ENCODE peak calls at places on chromosomes 3 and 15, in four cellular contexts. One of them, this sample, is unnamed.

GRCh38 chr15:83734487-83734886 is 80.6 kb downstream of the ADAMTSL3 start:
- ATAC-seq in A549: no peak
- ATAC-seq in gastroesophageal sphincter: no peak
- ATAC-seq in HepG2: peak
- ATAC-seq in this sample: no peak

GRCh38 chr15:99485153-99485947 is 80.4 kb upstream of the MEF2A start:
- ATAC-seq in A549: peak
- ATAC-seq in gastroesophageal sphincter: no peak
- ATAC-seq in HepG2: peak
- ATAC-seq in this sample: no peak

GRCh38 chr3:141410861-141411771 is 42.8 kb downstream of the ZBTB38 start:
- ATAC-seq in A549: peak
- ATAC-seq in gastroesophageal sphincter: no peak
- ATAC-seq in HepG2: peak
- ATAC-seq in this sample: peak

GRCh38 chr15:48868549-48868948 is 9.4 kb upstream of the EID1 start:
- ATAC-seq in A549: no peak
- ATAC-seq in gastroesophageal sphincter: peak
- ATAC-seq in HepG2: no peak
- ATAC-seq in this sample: no peak

GRCh38 chr3:56133423-56133822 is 334.8 kb downstream of the ERC2 start:
- ATAC-seq in A549: peak
- ATAC-seq in gastroesophageal sphincter: no peak
- ATAC-seq in HepG2: no peak
- ATAC-seq in this sample: no peak

GRCh38 chr15:80386151-80386550 is 18.0 kb upstream of the ARNT2 start:
- ATAC-seq in A549: no peak
- ATAC-seq in gastroesophageal sphincter: no peak
- ATAC-seq in HepG2: no peak
- ATAC-seq in this sample: no peak

GRCh38 chr3:40187945-40188344 is 121.6 kb upstream of the EIF1B start:
- ATAC-seq in A549: no peak
- ATAC-seq in gastroesophageal sphincter: no peak
- ATAC-seq in HepG2: no peak
- ATAC-seq in this sample: no peak

GRCh38 chr15:98003528-98003927 is 43.0 kb downstream of the ARRDC4 start:
- ATAC-seq in A549: no peak
- ATAC-seq in gastroesophageal sphincter: no peak
- ATAC-seq in HepG2: no peak
- ATAC-seq in this sample: no peak

GRCh38 chr3:52372822-52373504 is 56.8 kb downstream of the DNAH1 start:
- ATAC-seq in A549: no peak
- ATAC-seq in gastroesophageal sphincter: no peak
- ATAC-seq in HepG2: no peak
- ATAC-seq in this sample: no peak

GRCh38 chr3:86774082-86774691 is 216.8 kb downstream of the VGLL3 start:
- ATAC-seq in A549: no peak
- ATAC-seq in gastroesophageal sphincter: no peak
- ATAC-seq in HepG2: no peak
- ATAC-seq in this sample: no peak

GRCh38 chr3:20043398-20043797 is 3.2 kb downstream of the KAT2B start:
- ATAC-seq in A549: no peak
- ATAC-seq in gastroesophageal sphincter: peak
- ATAC-seq in HepG2: no peak
- ATAC-seq in this sample: peak

GRCh38 chr15:63709365-63709764 is 112.2 kb downstream of the FBXL22 start:
- ATAC-seq in A549: no peak
- ATAC-seq in gastroesophageal sphincter: no peak
- ATAC-seq in HepG2: no peak
- ATAC-seq in this sample: no peak

This sample was measured in activated T-helper 17 cell treated with anti-CD3 and anti-CD28 coated beads, Interleukin-2, amount 50 U/mL, for 72 hours.